ENCODE peak calls at places on chromosomes 2 and 18, in seven cellular contexts. One of them, this sample, is unnamed. For H3K9me3, the result is how much of the 10 kb centered on the place peaks cover.

GRCh38 chr2:233779722-233780121 is 1.6 kb downstream of the MROH2A start:
- DNase-seq in Peyer's patch: no peak
- DNase-seq in OCI-LY7: no peak
- DNase-seq in psoas muscle: no peak
- DNase-seq in BE2C: no peak
- DNase-seq in mucosa of descending colon: no peak
- DNase-seq in right lobe of liver: no peak
- DNase-seq in this sample: no peak

GRCh38 chr2:40101076-40101688 is 322.1 kb upstream of the THUMPD2 start:
- DNase-seq in Peyer's patch: no peak
- DNase-seq in OCI-LY7: peak
- DNase-seq in psoas muscle: no peak
- DNase-seq in BE2C: no peak
- DNase-seq in mucosa of descending colon: no peak
- DNase-seq in right lobe of liver: no peak
- DNase-seq in this sample: no peak

GRCh38 chr18:74353169-74353775 is 37.6 kb downstream of the C18orf63 start:
- DNase-seq in Peyer's patch: peak
- DNase-seq in OCI-LY7: peak
- DNase-seq in psoas muscle: no peak
- DNase-seq in BE2C: peak
- DNase-seq in mucosa of descending colon: peak
- DNase-seq in right lobe of liver: peak
- DNase-seq in this sample: peak

GRCh38 chr2:46131-46470 is 204 bp downstream of the FAM110C start:
- DNase-seq in Peyer's patch: no peak
- DNase-seq in OCI-LY7: no peak
- DNase-seq in psoas muscle: no peak
- DNase-seq in BE2C: no peak
- DNase-seq in mucosa of descending colon: no peak
- DNase-seq in right lobe of liver: no peak
- DNase-seq in this sample: no peak

GRCh38 chr2:219285894-219286425 is 6.8 kb downstream of the DNAJB2 start:
- DNase-seq in Peyer's patch: no peak
- DNase-seq in OCI-LY7: no peak
- DNase-seq in psoas muscle: no peak
- DNase-seq in BE2C: peak
- DNase-seq in mucosa of descending colon: no peak
- DNase-seq in right lobe of liver: no peak
- DNase-seq in this sample: no peak

GRCh38 chr2:205822578-205822977 is 140.3 kb downstream of the NRP2 start:
- DNase-seq in Peyer's patch: no peak
- DNase-seq in OCI-LY7: no peak
- DNase-seq in psoas muscle: no peak
- DNase-seq in BE2C: no peak
- DNase-seq in mucosa of descending colon: no peak
- DNase-seq in right lobe of liver: no peak
- DNase-seq in this sample: no peak

GRCh38 chr2:225122007-225122406 is 79.7 kb upstream of the DOCK10 start:
- DNase-seq in Peyer's patch: no peak
- DNase-seq in OCI-LY7: peak
- DNase-seq in psoas muscle: no peak
- DNase-seq in BE2C: peak
- DNase-seq in mucosa of descending colon: no peak
- DNase-seq in right lobe of liver: no peak
- DNase-seq in this sample: no peak

GRCh38 chr2:206805922-206806607 is 40.7 kb downstream of the FASTKD2 start:
- DNase-seq in Peyer's patch: no peak
- DNase-seq in OCI-LY7: no peak
- DNase-seq in psoas muscle: no peak
- DNase-seq in BE2C: no peak
- DNase-seq in mucosa of descending colon: no peak
- DNase-seq in right lobe of liver: no peak
- DNase-seq in this sample: no peak

GRCh38 chr2:143284087-143284675 is 155.0 kb downstream of the ARHGAP15 start:
- DNase-seq in Peyer's patch: no peak
- DNase-seq in OCI-LY7: peak
- DNase-seq in psoas muscle: no peak
- DNase-seq in BE2C: peak
- DNase-seq in mucosa of descending colon: no peak
- DNase-seq in right lobe of liver: no peak
- DNase-seq in this sample: no peak

GRCh38 chr2:1055014-1055595 is 104.5 kb downstream of the SNTG2 start:
- DNase-seq in Peyer's patch: no peak
- DNase-seq in OCI-LY7: no peak
- DNase-seq in psoas muscle: no peak
- DNase-seq in BE2C: no peak
- DNase-seq in mucosa of descending colon: no peak
- DNase-seq in right lobe of liver: no peak
- DNase-seq in this sample: no peak

GRCh38 chr18:45690975-45691815 is 32.8 kb upstream of the SLC14A1 start:
- DNase-seq in Peyer's patch: peak
- DNase-seq in OCI-LY7: peak
- DNase-seq in psoas muscle: peak
- DNase-seq in BE2C: peak
- DNase-seq in mucosa of descending colon: peak
- DNase-seq in right lobe of liver: peak
- DNase-seq in this sample: peak

DNA sequence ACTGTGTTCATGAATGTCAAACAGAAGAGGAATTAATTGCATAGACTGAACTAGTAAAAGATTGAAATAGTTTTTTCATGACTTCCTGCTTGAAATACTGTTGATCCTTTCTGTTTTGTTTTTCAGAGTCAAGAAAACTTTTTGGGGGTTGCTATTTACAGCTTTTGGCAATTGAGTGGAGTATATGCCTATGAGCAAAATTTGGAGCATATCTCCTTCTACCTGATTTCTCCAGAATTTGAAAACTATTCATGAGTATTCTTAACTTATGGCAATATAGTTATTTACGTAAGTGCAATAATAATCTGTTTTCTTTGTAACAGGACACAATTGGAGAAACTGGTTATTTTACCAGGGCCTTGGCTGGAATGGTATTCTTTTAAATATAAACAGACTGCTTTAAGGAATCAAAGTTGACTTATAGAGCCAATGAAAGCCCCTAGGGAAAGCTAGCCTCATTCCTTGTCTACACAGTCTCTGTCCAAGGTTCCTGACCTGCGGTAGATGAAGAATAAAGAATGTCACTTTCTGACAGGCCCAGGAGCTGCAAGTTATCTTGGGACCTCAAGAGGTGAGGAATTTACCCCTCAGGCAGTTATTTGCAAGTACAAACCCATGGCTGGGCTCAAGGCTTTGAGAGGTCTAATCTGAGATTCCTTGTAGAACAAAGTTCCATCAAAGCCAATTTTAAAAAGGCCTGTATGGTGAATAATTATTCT is 193.5 kb upstream of the NDUFV2 start:
- DNase-seq in Peyer's patch: no peak
- DNase-seq in OCI-LY7: peak
- DNase-seq in psoas muscle: no peak
- DNase-seq in BE2C: no peak
- DNase-seq in mucosa of descending colon: no peak
- DNase-seq in right lobe of liver: no peak
- DNase-seq in this sample: no peak
- H3K9me3 ChIP-seq in Peyer's patch: under half
- H3K9me3 ChIP-seq in OCI-LY7: half or more
- H3K9me3 ChIP-seq in psoas muscle: under half
- H3K9me3 ChIP-seq in BE2C: under half
- H3K9me3 ChIP-seq in mucosa of descending colon: under half
- H3K9me3 ChIP-seq in right lobe of liver: under half
- H3K9me3 ChIP-seq in this sample: under half

DNA sequence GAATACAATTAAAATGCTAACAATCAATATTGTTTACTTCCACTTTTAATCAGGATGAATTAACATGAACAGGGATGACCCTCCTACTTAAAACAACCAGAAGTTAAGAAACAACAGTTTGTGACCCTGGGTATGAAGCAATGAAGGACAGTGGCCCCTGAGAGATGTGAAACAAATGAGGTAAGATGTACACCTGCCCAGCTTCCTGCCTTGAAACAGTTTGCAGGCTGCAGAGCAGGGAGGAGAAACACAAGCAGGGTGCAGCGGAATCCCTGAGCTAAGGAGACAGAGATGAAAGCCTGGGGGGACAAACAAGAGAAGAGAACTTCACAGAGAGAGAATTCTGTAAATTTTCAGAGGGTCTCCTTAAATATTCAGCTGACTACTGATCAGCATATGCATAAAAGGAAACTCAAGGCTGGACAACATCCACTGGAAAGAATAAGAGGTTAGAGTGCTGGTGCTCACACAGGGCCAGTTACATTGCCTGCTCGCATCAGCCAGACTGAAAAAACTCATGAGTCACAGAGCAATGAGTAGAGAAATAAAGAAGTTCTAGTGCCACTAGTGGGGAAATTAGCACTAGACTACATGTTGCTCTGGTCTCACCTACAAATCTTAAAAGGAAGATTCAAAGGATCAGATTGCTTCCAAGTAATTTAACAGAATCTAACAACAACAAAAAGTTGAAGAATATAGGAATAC is 106.4 kb downstream of the PID1 start:
- DNase-seq in Peyer's patch: no peak
- DNase-seq in OCI-LY7: no peak
- DNase-seq in psoas muscle: no peak
- DNase-seq in BE2C: no peak
- DNase-seq in mucosa of descending colon: no peak
- DNase-seq in right lobe of liver: peak
- DNase-seq in this sample: no peak
- H3K9me3 ChIP-seq in Peyer's patch: under half
- H3K9me3 ChIP-seq in OCI-LY7: under half
- H3K9me3 ChIP-seq in psoas muscle: under half
- H3K9me3 ChIP-seq in BE2C: under half
- H3K9me3 ChIP-seq in mucosa of descending colon: under half
- H3K9me3 ChIP-seq in right lobe of liver: under half
- H3K9me3 ChIP-seq in this sample: under half

GRCh38 chr2:120397362-120397811 is 51.5 kb downstream of the INHBB start:
- DNase-seq in Peyer's patch: peak
- DNase-seq in OCI-LY7: no peak
- DNase-seq in psoas muscle: peak
- DNase-seq in BE2C: no peak
- DNase-seq in mucosa of descending colon: no peak
- DNase-seq in right lobe of liver: peak
- DNase-seq in this sample: no peak

GRCh38 chr2:120398961-120399888 is 53.3 kb downstream of the INHBB start:
- DNase-seq in Peyer's patch: peak
- DNase-seq in OCI-LY7: no peak
- DNase-seq in psoas muscle: peak
- DNase-seq in BE2C: no peak
- DNase-seq in mucosa of descending colon: peak
- DNase-seq in right lobe of liver: peak
- DNase-seq in this sample: no peak

GRCh38 chr2:120396519-120397361 is 50.8 kb downstream of the INHBB start:
- DNase-seq in Peyer's patch: peak
- DNase-seq in OCI-LY7: no peak
- DNase-seq in psoas muscle: peak
- DNase-seq in BE2C: no peak
- DNase-seq in mucosa of descending colon: no peak
- DNase-seq in right lobe of liver: peak
- DNase-seq in this sample: no peak

GRCh38 chr2:120399889-120400240 is 53.9 kb downstream of the INHBB start:
- DNase-seq in Peyer's patch: peak
- DNase-seq in OCI-LY7: no peak
- DNase-seq in psoas muscle: peak
- DNase-seq in BE2C: no peak
- DNase-seq in mucosa of descending colon: no peak
- DNase-seq in right lobe of liver: no peak
- DNase-seq in this sample: no peak

DNA sequence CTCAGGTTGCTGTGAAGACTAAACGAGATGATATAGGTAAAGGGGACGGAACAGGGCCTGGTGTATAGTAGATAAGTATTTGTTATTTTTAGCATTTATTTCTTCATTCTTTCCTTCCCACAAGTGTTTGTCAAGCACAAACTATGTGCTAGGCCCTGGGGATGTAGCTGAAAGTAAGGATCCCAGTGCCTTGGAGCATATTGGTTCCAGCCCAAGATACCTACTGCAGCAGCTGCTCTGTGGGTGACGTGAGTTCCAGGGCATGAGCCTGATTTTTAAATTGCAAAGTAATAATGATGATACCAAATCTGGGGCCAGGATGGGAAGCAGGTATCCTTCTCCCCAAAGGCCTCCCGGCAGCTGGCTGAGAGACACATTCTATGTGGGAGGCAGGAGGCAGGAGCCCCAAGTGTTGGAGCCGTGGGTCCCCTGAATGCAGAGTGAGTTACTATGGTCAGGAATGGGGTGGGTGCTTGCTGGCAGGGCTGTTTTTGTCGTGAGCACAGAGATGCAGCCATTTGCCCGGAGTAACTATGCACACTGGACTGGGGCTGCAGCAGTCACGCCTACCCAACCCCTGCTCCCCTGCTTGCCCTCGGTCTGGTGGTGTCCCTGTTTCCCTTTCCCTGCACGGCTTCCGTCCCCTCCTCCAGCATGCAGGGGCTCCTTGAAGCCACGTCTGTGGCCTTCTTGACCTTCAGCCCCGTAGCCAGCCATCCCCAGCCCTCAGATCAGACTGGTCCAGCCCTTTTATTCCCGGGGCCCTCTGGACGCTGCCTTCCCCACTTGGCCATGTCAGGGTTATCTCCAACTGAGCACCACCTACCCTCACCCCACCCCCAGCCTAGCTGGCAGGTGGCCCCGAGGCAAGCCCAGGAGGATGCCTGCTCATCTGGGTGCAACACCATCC is 52.4 kb downstream of the INHBB start:
- DNase-seq in Peyer's patch: no peak
- DNase-seq in OCI-LY7: no peak
- DNase-seq in psoas muscle: peak
- DNase-seq in BE2C: no peak
- DNase-seq in mucosa of descending colon: no peak
- DNase-seq in right lobe of liver: peak
- DNase-seq in this sample: no peak
- H3K9me3 ChIP-seq in Peyer's patch: under half
- H3K9me3 ChIP-seq in OCI-LY7: under half
- H3K9me3 ChIP-seq in psoas muscle: under half
- H3K9me3 ChIP-seq in BE2C: under half
- H3K9me3 ChIP-seq in mucosa of descending colon: under half
- H3K9me3 ChIP-seq in right lobe of liver: under half
- H3K9me3 ChIP-seq in this sample: under half

GRCh38 chr18:14965553-14965952 is 217.6 kb downstream of the ANKRD30B start:
- DNase-seq in Peyer's patch: no peak
- DNase-seq in OCI-LY7: no peak
- DNase-seq in psoas muscle: no peak
- DNase-seq in BE2C: no peak
- DNase-seq in mucosa of descending colon: no peak
- DNase-seq in right lobe of liver: no peak
- DNase-seq in this sample: no peak
- H3K9me3 ChIP-seq in Peyer's patch: under half
- H3K9me3 ChIP-seq in OCI-LY7: under half
- H3K9me3 ChIP-seq in psoas muscle: under half
- H3K9me3 ChIP-seq in BE2C: under half
- H3K9me3 ChIP-seq in mucosa of descending colon: under half
- H3K9me3 ChIP-seq in right lobe of liver: under half
- H3K9me3 ChIP-seq in this sample: under half

GRCh38 chr2:99949530-99949929 is 192.9 kb downstream of the AFF3 start:
- DNase-seq in Peyer's patch: no peak
- DNase-seq in OCI-LY7: no peak
- DNase-seq in psoas muscle: no peak
- DNase-seq in BE2C: no peak
- DNase-seq in mucosa of descending colon: no peak
- DNase-seq in right lobe of liver: no peak
- DNase-seq in this sample: no peak
- H3K9me3 ChIP-seq in Peyer's patch: under half
- H3K9me3 ChIP-seq in OCI-LY7: under half
- H3K9me3 ChIP-seq in psoas muscle: under half
- H3K9me3 ChIP-seq in BE2C: under half
- H3K9me3 ChIP-seq in mucosa of descending colon: under half
- H3K9me3 ChIP-seq in right lobe of liver: under half
- H3K9me3 ChIP-seq in this sample: under half

This sample was measured in T-helper 17 cell.